ENCODE peak calls at places on chromosomes 16 and 17, in seven cellular contexts. E is transverse colon, U is upper lobe of left lung, J is ovary, H is stomach, C is suprapubic skin, L is SK-N-SH. N is an unnamed sample.

GRCh38 chr17:77786740-77787505 is 171.6 kb upstream of the TNRC6C start:
- DNase-seq in E (no peak), J (no peak), H (no peak), C (no peak), L (peak; percentile 91), U (no peak), N (no peak)

GRCh38 chr16:23784811-23785447 is 30.1 kb downstream of the CHP2 start:
- DNase-seq in J (no peak), U (no peak), H (no peak), L (no peak), C (no peak), E (no peak), N (no peak)

GRCh38 chr17:28763804-28764266 is 20.0 kb downstream of the TRAF4 start:
- DNase-seq in C (peak; percentile 86), J (peak; percentile 78), L (peak; percentile 78), H (peak; percentile 85), U (no peak), E (peak; percentile 81), N (peak; percentile 85)

GRCh38 chr16:89936981-89937380 is 11.6 kb upstream of the DEF8 start:
- DNase-seq in H (no peak), J (no peak), C (no peak), U (peak; percentile 60), L (no peak), E (no peak), N (no peak)

GRCh38 chr16:72783716-72784320 is 264.1 kb downstream of the ZFHX3 start:
- DNase-seq in L (no peak), J (no peak), C (no peak), E (no peak), H (no peak), U (no peak), N (no peak)

GRCh38 chr17:49214665-49215360 is 4.3 kb downstream of the ABI3 start:
- DNase-seq in L (peak; percentile 29), H (peak; percentile 79), C (no peak), J (no peak), U (no peak), E (no peak), N (no peak)

GRCh38 chr16:73071131-73071940 is 23.4 kb upstream of the ZFHX3 start:
- DNase-seq in U (peak; percentile 87), J (peak; percentile 59), L (peak; percentile 86), C (peak; percentile 70), H (peak; percentile 59), E (peak; percentile 72), N (no peak)

GRCh38 chr17:40307001-40307690 is 1.8 kb upstream of the RARA start:
- DNase-seq in E (no peak), C (peak; percentile 71), L (peak; percentile 70), H (no peak), U (peak; percentile 72), J (peak; percentile 69), N (no peak)

GRCh38 chr16:13439766-13440165 is 480.2 kb upstream of the ERCC4 start:
- DNase-seq in L (no peak), J (no peak), H (no peak), E (no peak), C (no peak), U (no peak), N (no peak)

GRCh38 chr17:75812096-75813001 is 27.7 kb downstream of the UNK start:
- DNase-seq in L (peak; percentile 20), C (peak; percentile 65), H (no peak), J (peak; percentile 21), E (no peak), U (no peak), N (no peak)

GRCh38 chr16:671353-672131 is 3.6 kb downstream of the RHOT2 start:
- DNase-seq in H (no peak), J (no peak), L (no peak), C (no peak), U (peak; percentile 84), E (no peak), N (no peak)

GRCh38 chr16:13957197-13958078 is 37.5 kb downstream of the ERCC4 start:
- DNase-seq in H (peak; percentile 56), U (peak; percentile 84), J (peak; percentile 68), C (peak; percentile 80), E (peak; percentile 69), L (peak; percentile 37), N (peak; percentile 60)

GRCh38 chr17:37068266-37068665 is 119.5 kb downstream of the AATF start:
- DNase-seq in U (peak; percentile 9), E (no peak), L (no peak), C (peak; percentile 20), J (no peak), H (peak; percentile 35), N (no peak)

GRCh38 chr17:16327018-16327417 is 26.3 kb downstream of the CENPV start:
- DNase-seq in L (no peak), U (no peak), J (no peak), E (no peak), H (no peak), C (no peak), N (no peak)

DNA sequence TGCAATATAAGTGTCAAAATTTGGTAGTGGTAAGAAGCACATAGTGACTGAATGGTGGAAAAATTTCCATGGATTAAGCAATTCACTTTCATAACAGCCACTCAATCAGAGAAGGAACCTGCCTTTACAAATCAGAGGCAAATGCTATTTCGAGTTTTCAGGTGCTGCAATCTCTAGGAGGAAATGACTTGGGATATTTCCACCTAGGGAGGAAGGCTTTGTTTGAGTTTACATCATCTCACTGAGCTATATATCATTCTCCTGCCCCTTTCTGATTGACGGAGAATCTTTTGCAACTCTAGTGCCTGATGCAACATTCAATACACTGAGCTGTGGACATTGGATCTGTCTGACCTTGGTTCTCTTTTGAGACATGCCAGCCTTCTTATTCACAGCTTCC is 26.3 kb downstream of the MARCHF10 start:
- DNase-seq in U (no peak), C (no peak), E (no peak), L (no peak), H (no peak), J (no peak), N (no peak)
- H3K27ac ChIP-seq in U (peak overlapping the region; percentile 73), C (no peak overlapping the region), E (no peak overlapping the region), L (no peak overlapping the region), H (no peak overlapping the region), J (no peak overlapping the region), N (no peak overlapping the region)

GRCh38 chr17:44585315-44585714 is 28.0 kb downstream of the FZD2 start:
- DNase-seq in L (no peak), C (no peak), E (no peak), H (no peak), U (no peak), J (no peak), N (no peak)

GRCh38 chr17:44589316-44590071 is 32.2 kb downstream of the FZD2 start:
- DNase-seq in H (no peak), U (no peak), E (no peak), J (no peak), L (peak; percentile 41), C (no peak), N (no peak)

GRCh38 chr17:44584498-44584897 is 27.2 kb downstream of the FZD2 start:
- DNase-seq in L (no peak), U (no peak), C (no peak), J (no peak), E (no peak), H (no peak), N (no peak)

GRCh38 chr17:44591223-44591622 is 33.9 kb downstream of the FZD2 start:
- DNase-seq in U (no peak), C (no peak), L (peak; percentile 38), H (no peak), J (no peak), E (no peak), N (no peak)

GRCh38 chr17:44587339-44587738 is 30.1 kb downstream of the FZD2 start:
- DNase-seq in U (no peak), J (peak; percentile 27), H (peak; percentile 51), L (peak; percentile 33), E (no peak), C (no peak), N (no peak)
- TF ChIP-seq EP300 in U (no peak), J (no peak), H (no peak), L (no peak), E (no peak), C (no peak), N (no peak)

GRCh38 chr17:45792437-45792836 is 8.3 kb downstream of the CRHR1 start:
- DNase-seq in L (no peak), E (no peak), U (no peak), H (no peak), C (no peak), J (no peak), N (no peak)
- H3K27me3 ChIP-seq in L (peaks cover 49% of the 10 kb centered on the region), E (peaks cover 91% of the 10 kb centered on the region), U (no peaks in the 10 kb centered on the region), H (peaks cover 7% of the 10 kb centered on the region), C (peaks cover 85% of the 10 kb centered on the region), J (no peaks in the 10 kb centered on the region), N (peaks cover 89% of the 10 kb centered on the region)

GRCh38 chr16:55622302-55622701 is 33.5 kb upstream of the SLC6A2 start:
- DNase-seq in J (no peak), L (no peak), E (no peak), U (no peak), H (no peak), C (no peak), N (no peak)
- H3K27ac ChIP-seq in J (no peak overlapping the region), L (no peak overlapping the region), E (no peak overlapping the region), U (no peak overlapping the region), H (no peak overlapping the region), C (no peak overlapping the region), N (no peak overlapping the region)

DNA sequence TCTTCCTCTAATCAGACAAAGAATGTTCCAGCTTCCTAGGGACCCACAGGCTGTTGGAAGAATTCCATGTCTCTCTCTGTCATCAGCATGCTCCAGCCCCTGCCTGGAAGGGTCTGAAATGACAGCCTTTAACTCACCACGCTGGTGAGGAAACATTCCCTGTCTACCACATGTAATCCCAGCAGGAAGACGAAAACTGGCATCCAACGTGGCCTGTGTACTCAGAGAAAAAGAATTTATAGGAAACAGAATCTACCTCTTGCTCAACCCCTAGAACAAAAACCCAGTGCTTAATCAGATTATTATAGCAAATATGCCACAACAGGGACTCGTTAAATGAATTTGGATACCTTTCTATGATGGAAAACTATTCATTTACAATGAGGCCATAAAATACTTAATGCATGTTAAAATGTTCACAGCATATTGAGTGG is 147.3 kb upstream of the FOXF1 start:
- DNase-seq in E (peak; percentile 23), J (no peak), C (no peak), U (no peak), L (no peak), H (no peak), N (no peak)
- TF ChIP-seq EP300 in E (peak; percentile 93), J (no peak), C (no peak), U (no peak), L (no peak), H (peak; percentile 23), N (no peak)

N was measured in tibial nerve.